ENCODE peak calls at places on chromosomes 3 and 15, in seven cellular contexts. One of them, this sample, is unnamed.

GRCh38 chr3:116770815-116771450 is 61.4 kb downstream of the TUSC7 start:
- DNase-seq in Caco-2: peak; percentile 74
- DNase-seq in astrocyte of the spinal cord: peak; percentile 80
- DNase-seq in AG09309: peak; percentile 42
- DNase-seq in neural progenitor cell: peak; percentile 89
- DNase-seq in fibroblast of pulmonary artery: peak; percentile 85
- DNase-seq in tibial nerve: peak; percentile 78
- DNase-seq in this sample: peak; percentile 47

GRCh38 chr3:12986986-12987385 is 86.2 kb downstream of the IQSEC1 start:
- DNase-seq in neural progenitor cell: peak; percentile 67
- DNase-seq in Caco-2: no peak
- DNase-seq in fibroblast of pulmonary artery: no peak
- DNase-seq in AG09309: no peak
- DNase-seq in astrocyte of the spinal cord: no peak
- DNase-seq in tibial nerve: no peak
- DNase-seq in this sample: peak; percentile 62

GRCh38 chr3:185995352-185995751 is 57.5 kb upstream of the TRA2B start:
- DNase-seq in tibial nerve: no peak
- DNase-seq in astrocyte of the spinal cord: peak; percentile 66
- DNase-seq in neural progenitor cell: no peak
- DNase-seq in AG09309: peak; percentile 44
- DNase-seq in fibroblast of pulmonary artery: peak; percentile 77
- DNase-seq in Caco-2: no peak
- DNase-seq in this sample: no peak

GRCh38 chr3:60047426-60048200 is 997.8 kb upstream of the CFAP20DC start:
- DNase-seq in neural progenitor cell: no peak
- DNase-seq in fibroblast of pulmonary artery: no peak
- DNase-seq in tibial nerve: no peak
- DNase-seq in Caco-2: no peak
- DNase-seq in astrocyte of the spinal cord: no peak
- DNase-seq in AG09309: no peak
- DNase-seq in this sample: no peak

GRCh38 chr3:130894873-130895330 is 1.0 kb downstream of the ATP2C1 start:
- DNase-seq in fibroblast of pulmonary artery: no peak
- DNase-seq in tibial nerve: no peak
- DNase-seq in Caco-2: no peak
- DNase-seq in astrocyte of the spinal cord: peak; percentile 27
- DNase-seq in neural progenitor cell: peak; percentile 17
- DNase-seq in AG09309: no peak
- DNase-seq in this sample: no peak

GRCh38 chr3:11228041-11228440 is 44.2 kb upstream of the ATG7 start:
- DNase-seq in AG09309: no peak
- DNase-seq in tibial nerve: no peak
- DNase-seq in astrocyte of the spinal cord: no peak
- DNase-seq in fibroblast of pulmonary artery: no peak
- DNase-seq in Caco-2: no peak
- DNase-seq in neural progenitor cell: no peak
- DNase-seq in this sample: no peak

GRCh38 chr3:86937306-86937791 is 53.6 kb downstream of the VGLL3 start:
- DNase-seq in fibroblast of pulmonary artery: peak; percentile 72
- DNase-seq in AG09309: peak; percentile 94
- DNase-seq in Caco-2: no peak
- DNase-seq in neural progenitor cell: no peak
- DNase-seq in tibial nerve: peak; percentile 65
- DNase-seq in astrocyte of the spinal cord: peak; percentile 75
- DNase-seq in this sample: no peak

GRCh38 chr3:140546649-140547048 is 131.2 kb upstream of the TRIM42 start:
- DNase-seq in neural progenitor cell: no peak
- DNase-seq in tibial nerve: no peak
- DNase-seq in Caco-2: no peak
- DNase-seq in astrocyte of the spinal cord: no peak
- DNase-seq in fibroblast of pulmonary artery: no peak
- DNase-seq in AG09309: no peak
- DNase-seq in this sample: no peak

GRCh38 chr3:87771338-87772059 is 287.3 kb downstream of the CGGBP1 start:
- DNase-seq in Caco-2: peak; percentile 45
- DNase-seq in fibroblast of pulmonary artery: peak; percentile 30
- DNase-seq in AG09309: no peak
- DNase-seq in tibial nerve: no peak
- DNase-seq in neural progenitor cell: peak; percentile 51
- DNase-seq in astrocyte of the spinal cord: no peak
- DNase-seq in this sample: no peak

GRCh38 chr3:114850913-114851312 is 296.2 kb downstream of the ZBTB20 start:
- DNase-seq in astrocyte of the spinal cord: no peak
- DNase-seq in neural progenitor cell: no peak
- DNase-seq in tibial nerve: no peak
- DNase-seq in fibroblast of pulmonary artery: no peak
- DNase-seq in AG09309: no peak
- DNase-seq in Caco-2: no peak
- DNase-seq in this sample: no peak

DNA sequence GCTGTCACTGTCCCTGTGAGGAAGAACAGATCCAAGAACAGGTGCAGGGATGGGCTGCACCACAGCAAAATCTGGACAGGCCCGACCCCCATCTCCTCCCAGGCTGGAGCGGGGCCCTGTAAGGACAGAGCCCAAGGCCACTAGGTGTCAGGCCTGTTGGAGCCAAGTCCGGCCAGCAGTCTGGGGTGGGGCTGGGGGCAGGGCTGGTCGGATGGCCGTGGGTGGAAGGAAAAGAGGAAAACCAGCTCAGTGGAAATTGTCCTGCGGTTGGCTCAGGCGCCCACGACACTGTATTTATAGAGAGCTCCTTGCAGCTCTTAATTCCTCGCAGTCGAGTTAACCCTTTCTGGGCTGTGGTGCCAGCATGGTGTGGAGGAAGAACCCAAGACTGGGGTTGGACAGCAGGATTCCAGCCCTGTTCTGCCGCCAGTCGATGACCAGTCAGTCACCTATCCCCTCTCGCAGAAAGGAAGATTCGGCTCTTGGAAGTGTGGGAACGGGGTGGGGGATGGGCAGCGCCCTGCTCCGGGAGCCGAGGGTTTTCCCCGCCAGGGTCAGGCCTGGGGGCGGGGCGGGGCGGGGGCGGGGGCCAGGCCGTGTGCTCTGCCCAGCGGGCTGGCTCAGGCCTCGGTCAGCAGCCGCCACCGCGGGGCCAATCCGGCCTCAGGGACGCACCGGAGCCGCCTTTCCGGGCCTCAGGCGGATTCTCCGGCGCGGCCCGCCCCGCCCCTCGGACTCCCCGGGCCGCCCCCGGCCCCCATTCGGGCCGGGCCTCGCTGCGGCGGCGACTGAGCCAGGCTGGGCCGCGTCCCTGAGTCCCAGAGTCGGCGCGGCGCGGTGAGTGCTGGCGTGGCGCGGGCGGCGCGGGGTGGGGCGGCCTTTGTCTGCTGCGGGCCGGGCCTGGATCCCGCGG is at the start of gene CD276:
- DNase-seq in Caco-2: peak; percentile 79
- DNase-seq in tibial nerve: peak; percentile 61
- DNase-seq in fibroblast of pulmonary artery: peak; percentile 65
- DNase-seq in astrocyte of the spinal cord: peak; percentile 62
- DNase-seq in neural progenitor cell: peak; percentile 93
- DNase-seq in AG09309: no peak
- DNase-seq in this sample: no peak
- TF ChIP-seq CTCF in Caco-2: peak; percentile 79
- TF ChIP-seq CTCF in tibial nerve: peak; percentile 45
- TF ChIP-seq CTCF in fibroblast of pulmonary artery: peak; percentile 10
- TF ChIP-seq CTCF in astrocyte of the spinal cord: peak; percentile 35
- TF ChIP-seq CTCF in neural progenitor cell: peak; percentile 41
- TF ChIP-seq CTCF in AG09309: peak; percentile 43
- TF ChIP-seq CTCF in this sample: peak; percentile 49

DNA sequence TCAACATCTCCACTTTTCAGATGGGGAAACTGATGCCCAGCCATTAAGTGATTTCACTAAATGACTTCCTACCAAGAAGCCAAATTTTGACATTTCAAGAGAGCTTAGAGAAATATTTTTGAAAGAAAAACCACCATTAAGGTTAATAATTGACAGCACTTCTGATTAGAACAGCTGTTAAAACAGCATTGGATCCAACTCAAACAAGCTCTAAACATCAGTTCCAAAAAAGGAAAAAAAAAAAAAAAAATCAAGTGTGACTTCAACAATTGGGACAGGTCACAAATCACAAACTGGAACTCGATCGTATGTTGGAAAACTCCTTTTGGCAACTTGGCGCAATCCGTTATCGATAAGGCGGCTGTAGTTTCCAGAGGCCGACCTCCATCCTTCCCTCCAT is 17.9 kb downstream of the TLE3 start:
- DNase-seq in neural progenitor cell: no peak
- DNase-seq in Caco-2: no peak
- DNase-seq in astrocyte of the spinal cord: no peak
- DNase-seq in tibial nerve: no peak
- DNase-seq in AG09309: no peak
- DNase-seq in fibroblast of pulmonary artery: no peak
- DNase-seq in this sample: no peak
- TF ChIP-seq CTCF in neural progenitor cell: no peak
- TF ChIP-seq CTCF in Caco-2: no peak
- TF ChIP-seq CTCF in astrocyte of the spinal cord: no peak
- TF ChIP-seq CTCF in tibial nerve: no peak
- TF ChIP-seq CTCF in AG09309: no peak
- TF ChIP-seq CTCF in fibroblast of pulmonary artery: no peak
- TF ChIP-seq CTCF in this sample: no peak

GRCh38 chr3:38630591-38630990 is 18.9 kb downstream of the SCN5A start:
- DNase-seq in astrocyte of the spinal cord: no peak
- DNase-seq in tibial nerve: no peak
- DNase-seq in fibroblast of pulmonary artery: no peak
- DNase-seq in AG09309: no peak
- DNase-seq in neural progenitor cell: no peak
- DNase-seq in Caco-2: no peak
- DNase-seq in this sample: no peak

GRCh38 chr3:38626171-38626570 is 23.3 kb downstream of the SCN5A start:
- DNase-seq in Caco-2: no peak
- DNase-seq in astrocyte of the spinal cord: no peak
- DNase-seq in tibial nerve: no peak
- DNase-seq in AG09309: no peak
- DNase-seq in fibroblast of pulmonary artery: no peak
- DNase-seq in neural progenitor cell: no peak
- DNase-seq in this sample: no peak

GRCh38 chr3:38630070-38630469 is 19.4 kb downstream of the SCN5A start:
- DNase-seq in neural progenitor cell: no peak
- DNase-seq in fibroblast of pulmonary artery: no peak
- DNase-seq in tibial nerve: no peak
- DNase-seq in astrocyte of the spinal cord: no peak
- DNase-seq in Caco-2: no peak
- DNase-seq in AG09309: no peak
- DNase-seq in this sample: no peak

GRCh38 chr3:38628835-38629234 is 20.7 kb downstream of the SCN5A start:
- DNase-seq in neural progenitor cell: no peak
- DNase-seq in Caco-2: no peak
- DNase-seq in astrocyte of the spinal cord: no peak
- DNase-seq in fibroblast of pulmonary artery: no peak
- DNase-seq in AG09309: no peak
- DNase-seq in tibial nerve: no peak
- DNase-seq in this sample: no peak

DNA sequence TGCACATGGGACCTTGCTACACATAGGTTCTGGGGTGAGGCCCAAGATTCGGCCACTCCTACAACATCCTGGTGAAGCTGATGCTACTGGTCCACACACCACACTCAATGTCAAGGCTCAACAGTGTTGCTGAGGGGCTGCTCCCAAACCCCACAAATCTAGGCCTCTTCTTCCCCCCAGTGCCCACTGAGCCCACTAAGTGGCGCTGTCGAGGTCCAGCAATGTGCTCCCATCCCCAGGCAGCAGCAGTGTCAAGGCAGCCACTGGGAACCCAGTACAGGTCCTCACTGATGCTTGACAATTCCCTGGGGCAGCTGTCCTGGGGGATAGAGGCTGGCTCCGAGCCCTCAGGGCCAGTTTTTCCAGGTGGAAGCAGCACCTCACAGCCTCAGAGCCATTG is 21.5 kb downstream of the SCN5A start:
- DNase-seq in tibial nerve: no peak
- DNase-seq in Caco-2: no peak
- DNase-seq in astrocyte of the spinal cord: no peak
- DNase-seq in fibroblast of pulmonary artery: peak; percentile 9
- DNase-seq in neural progenitor cell: peak; percentile 80
- DNase-seq in AG09309: no peak
- DNase-seq in this sample: no peak
- TF ChIP-seq CTCF in tibial nerve: no peak
- TF ChIP-seq CTCF in Caco-2: peak; percentile 50
- TF ChIP-seq CTCF in astrocyte of the spinal cord: peak; percentile 58
- TF ChIP-seq CTCF in fibroblast of pulmonary artery: peak; percentile 45
- TF ChIP-seq CTCF in neural progenitor cell: peak; percentile 87
- TF ChIP-seq CTCF in AG09309: peak; percentile 49
- TF ChIP-seq CTCF in this sample: peak; percentile 72

GRCh38 chr15:66402885-66403284 is 16.2 kb downstream of the MAP2K1 start:
- DNase-seq in Caco-2: no peak
- DNase-seq in fibroblast of pulmonary artery: no peak
- DNase-seq in tibial nerve: no peak
- DNase-seq in AG09309: no peak
- DNase-seq in astrocyte of the spinal cord: no peak
- DNase-seq in neural progenitor cell: no peak
- DNase-seq in this sample: no peak

GRCh38 chr15:66399276-66399675 is 12.6 kb downstream of the MAP2K1 start:
- DNase-seq in fibroblast of pulmonary artery: no peak
- DNase-seq in astrocyte of the spinal cord: no peak
- DNase-seq in Caco-2: no peak
- DNase-seq in AG09309: no peak
- DNase-seq in tibial nerve: no peak
- DNase-seq in neural progenitor cell: no peak
- DNase-seq in this sample: no peak

GRCh38 chr15:66400351-66400774 is 13.7 kb downstream of the MAP2K1 start:
- DNase-seq in astrocyte of the spinal cord: peak; percentile 52
- DNase-seq in fibroblast of pulmonary artery: no peak
- DNase-seq in neural progenitor cell: no peak
- DNase-seq in Caco-2: no peak
- DNase-seq in tibial nerve: peak; percentile 23
- DNase-seq in AG09309: no peak
- DNase-seq in this sample: no peak

GRCh38 chr15:66403323-66403722 is 16.6 kb downstream of the MAP2K1 start:
- DNase-seq in AG09309: no peak
- DNase-seq in fibroblast of pulmonary artery: no peak
- DNase-seq in astrocyte of the spinal cord: no peak
- DNase-seq in neural progenitor cell: no peak
- DNase-seq in Caco-2: no peak
- DNase-seq in tibial nerve: no peak
- DNase-seq in this sample: no peak

DNA sequence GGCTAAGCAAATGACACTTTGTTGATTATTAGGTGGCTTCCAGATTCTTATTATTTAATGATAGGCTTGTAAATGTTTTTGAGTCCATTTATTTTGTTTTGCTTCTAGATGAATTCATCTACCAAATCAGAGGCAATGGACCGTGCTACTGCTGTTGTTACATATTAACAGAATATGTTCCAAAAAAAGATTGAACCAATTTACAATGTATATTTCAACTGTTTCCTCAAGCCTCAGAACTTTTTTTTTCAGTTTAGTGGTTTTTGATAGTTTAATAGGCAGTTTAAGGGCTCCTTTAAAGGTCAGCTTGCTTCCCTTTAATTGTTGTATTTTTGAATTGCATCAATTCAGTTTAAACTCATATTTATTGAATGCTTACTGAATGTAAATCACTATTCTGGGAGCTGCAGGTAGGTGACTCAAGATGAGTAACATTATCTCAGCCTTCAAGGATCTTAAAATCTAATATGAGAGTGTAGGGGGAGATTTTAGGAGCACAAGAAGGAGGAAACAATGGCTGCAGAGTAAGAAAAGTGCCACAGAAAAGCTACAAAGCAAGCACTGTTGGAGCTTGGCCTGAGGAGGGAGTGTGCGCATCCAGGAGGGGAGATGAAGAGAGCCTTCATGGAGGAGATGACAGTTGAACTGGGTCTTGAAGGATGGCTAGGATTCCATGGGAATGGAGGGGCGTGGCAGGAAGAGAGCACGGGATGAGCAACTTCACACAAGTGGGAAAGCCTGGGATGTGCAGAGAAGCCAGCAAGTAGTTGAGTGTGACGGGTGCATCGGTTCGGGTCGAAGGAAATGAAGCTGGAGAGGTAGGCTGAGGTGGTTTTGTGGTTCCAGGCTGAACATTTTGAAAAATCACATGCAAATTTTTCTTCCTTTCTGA is 14.7 kb downstream of the MAP2K1 start:
- DNase-seq in neural progenitor cell: peak; percentile 58
- DNase-seq in fibroblast of pulmonary artery: no peak
- DNase-seq in tibial nerve: no peak
- DNase-seq in astrocyte of the spinal cord: no peak
- DNase-seq in AG09309: no peak
- DNase-seq in Caco-2: no peak
- DNase-seq in this sample: no peak
- TF ChIP-seq CTCF in neural progenitor cell: peak; percentile 24
- TF ChIP-seq CTCF in fibroblast of pulmonary artery: no peak
- TF ChIP-seq CTCF in tibial nerve: no peak
- TF ChIP-seq CTCF in astrocyte of the spinal cord: no peak
- TF ChIP-seq CTCF in AG09309: no peak
- TF ChIP-seq CTCF in Caco-2: no peak
- TF ChIP-seq CTCF in this sample: no peak